ENCODE peak calls at places on chromosomes 7 and 10, in five cellular contexts. H is heart right ventricle; I is A549; F is T-helper 9 cell; G is stimulated activated CD8-positive, alpha-beta memory T cell treated with anti-CD3 and anti-CD28 coated beads, Interleukin-15, amount 100 ng/mL, for 24 hours. L is an unnamed sample.

GRCh38 chr10:52526251-52526823 is 212.3 kb downstream of the DKK1 start:
- DNase-seq in I (no peak), H (no peak), G (no peak), F (no peak), L (no peak)

GRCh38 chr7:95662987-95663386 is 66.7 kb upstream of the PDK4 start:
- DNase-seq in H (no peak), I (no peak), G (no peak), F (no peak), L (no peak)

GRCh38 chr10:65358565-65358964 is 1567.3 kb upstream of the LRRTM3 start:
- DNase-seq in G (no peak), I (no peak), H (no peak), F (no peak), L (no peak)

GRCh38 chr7:117993377-117994003 is 120.2 kb upstream of the CTTNBP2 start:
- DNase-seq in H (no peak), F (no peak), G (no peak), I (peak), L (no peak)

GRCh38 chr7:98399903-98400537 is 870 bp downstream of the BAIAP2L1 start:
- DNase-seq in G (no peak), I (no peak), H (no peak), F (no peak), L (no peak)

GRCh38 chr7:96837583-96837982 is 127.9 kb upstream of the SEM1 start:
- DNase-seq in H (no peak), F (no peak), I (no peak), G (no peak), L (no peak)

GRCh38 chr10:71243756-71244637 is 31.6 kb downstream of the UNC5B start:
- DNase-seq in G (no peak), I (no peak), H (no peak), F (no peak), L (no peak)

GRCh38 chr10:96656839-96657238 is 63.5 kb downstream of the PIK3AP1 start:
- DNase-seq in H (no peak), F (no peak), G (no peak), I (no peak), L (no peak)

GRCh38 chr10:86340176-86340990 is 26.2 kb downstream of the GRID1 start:
- DNase-seq in F (no peak), H (no peak), I (no peak), G (no peak), L (no peak)

GRCh38 chr10:14612873-14613569 is 161.7 kb downstream of the FAM107B start:
- DNase-seq in F (no peak), G (no peak), I (no peak), H (no peak), L (no peak)

GRCh38 chr10:8279598-8279997 is 225.1 kb downstream of the GATA3 start:
- DNase-seq in F (no peak), H (no peak), G (no peak), I (peak), L (no peak)

GRCh38 chr10:3499120-3499519 is 285.9 kb downstream of the KLF6 start:
- DNase-seq in H (no peak), I (no peak), F (no peak), G (no peak), L (no peak)

GRCh38 chr10:124646483-124647352 is 97.5 kb downstream of the FAM53B start:
- DNase-seq in G (no peak), I (peak), H (peak), F (no peak), L (peak)

GRCh38 chr10:68561804-68562649 is 1.9 kb downstream of the TET1 start:
- DNase-seq in I (no peak), H (no peak), F (no peak), G (no peak), L (no peak)

GRCh38 chr7:81367335-81367801 is 402.5 kb downstream of the HGF start:
- DNase-seq in I (no peak), F (no peak), H (no peak), G (no peak), L (no peak)

GRCh38 chr7:142885311-142886230 is at the start of gene TRPV6:
- DNase-seq in G (no peak), F (no peak), I (no peak), H (no peak), L (peak)

GRCh38 chr10:43671659-43672555 is 23.2 kb upstream of the ZNF32 start:
- DNase-seq in G (no peak), I (peak), H (peak), F (peak), L (peak)

GRCh38 chr10:97977673-97978072 is 52.7 kb downstream of the CRTAC1 start:
- DNase-seq in F (no peak), I (no peak), H (no peak), G (no peak), L (no peak)

GRCh38 chr7:136228185-136228584 is 251.0 kb upstream of the MTPN start:
- DNase-seq in H (no peak), I (no peak), F (no peak), G (no peak), L (no peak)

GRCh38 chr7:4204530-4205165 is 477.4 kb upstream of the FOXK1 start:
- DNase-seq in H (no peak), F (no peak), I (no peak), G (no peak), L (no peak)

GRCh38 chr10:102065561-102066420 is 642 bp downstream of the HPS6 start:
- DNase-seq in I (peak), H (peak), F (peak), G (no peak), L (no peak)

GRCh38 chr7:151565541-151565940 is 45.8 kb upstream of the RHEB start:
- DNase-seq in I (no peak), H (no peak), F (no peak), G (no peak), L (no peak)

GRCh38 chr10:3887885-3888476 is 103.0 kb upstream of the KLF6 start:
- DNase-seq in I (peak), H (peak), F (peak), G (no peak), L (no peak)

GRCh38 chr10:71580926-71581325 is 138.7 kb downstream of the C10orf105 start:
- DNase-seq in H (no peak), F (no peak), G (no peak), I (no peak), L (no peak)

GRCh38 chr10:89262331-89263020 is 10.9 kb upstream of the LIPA start:
- DNase-seq in G (no peak), F (no peak), H (no peak), I (no peak), L (no peak)

GRCh38 chr10:117622471-117623184 is 80.1 kb downstream of the EMX2 start:
- DNase-seq in I (no peak), G (no peak), H (no peak), F (no peak), L (peak)

GRCh38 chr10:125008689-125009579 is 67.0 kb downstream of the ZRANB1 start:
- DNase-seq in F (no peak), H (no peak), I (no peak), G (no peak), L (no peak)

GRCh38 chr10:125449571-125449970 is 233.4 kb downstream of the TEX36 start:
- DNase-seq in H (no peak), G (no peak), F (no peak), I (no peak), L (no peak)

GRCh38 chr10:61765176-61766087 is 102.7 kb downstream of the CABCOCO1 start:
- DNase-seq in G (no peak), H (no peak), F (no peak), I (no peak), L (no peak)

GRCh38 chr7:105487559-105488218 is 34.4 kb downstream of the PUS7 start:
- DNase-seq in G (no peak), H (peak), I (peak), F (no peak), L (no peak)

GRCh38 chr10:70759769-70760168 is 25.4 kb downstream of the TBATA start:
- DNase-seq in F (no peak), G (no peak), H (no peak), I (no peak), L (no peak)